ENCODE peak calls at places on chromosomes 7 and 10, in six cellular contexts. P, H, B, R, G and U are unnamed samples. For H3K27me3, the result is how much of the 10 kb centered on the place peaks cover.

GRCh38 chr7:106143711-106144347 is 31.7 kb upstream of the SYPL1 start:
- DNase-seq in H (no peak), G (peak), P (peak), B (no peak), R (no peak), U (no peak)

GRCh38 chr7:84914598-84914997 is 272.3 kb downstream of the SEMA3D start:
- DNase-seq in H (no peak), B (no peak), R (no peak), G (peak), P (no peak), U (no peak)

GRCh38 chr7:150562919-150563318 is 4.3 kb upstream of the GIMAP4 start:
- DNase-seq in G (no peak), R (no peak), B (no peak), H (no peak), P (no peak), U (no peak)

GRCh38 chr10:22999942-23000341 is 72.1 kb downstream of the ARMC3 start:
- DNase-seq in G (peak), P (no peak), B (no peak), R (no peak), H (no peak), U (no peak)

GRCh38 chr7:117993377-117994003 is 120.2 kb upstream of the CTTNBP2 start:
- DNase-seq in G (peak), H (no peak), B (no peak), P (peak), R (no peak), U (no peak)

GRCh38 chr7:920351-921070 is 34.0 kb downstream of the ADAP1 start:
- DNase-seq in H (peak), B (peak), P (no peak), R (no peak), G (no peak), U (no peak)

GRCh38 chr10:132806126-132807061 is 20.4 kb upstream of the NKX6-2 start:
- DNase-seq in R (no peak), B (peak), H (no peak), G (no peak), P (no peak), U (peak)

GRCh38 chr7:86846494-86847190 is 202.9 kb downstream of the GRM3 start:
- DNase-seq in P (no peak), G (no peak), H (no peak), B (no peak), R (peak), U (no peak)

GRCh38 chr7:130473877-130474276 is 18.0 kb upstream of the MEST start:
- DNase-seq in G (no peak), R (no peak), P (no peak), B (no peak), H (no peak), U (no peak)

GRCh38 chr10:130802301-130802700 is 509.2 kb downstream of the TCERG1L start:
- DNase-seq in G (no peak), P (peak), R (no peak), H (peak), B (no peak), U (no peak)

GRCh38 chr7:150931199-150931869 is 46.8 kb downstream of the KCNH2 start:
- DNase-seq in P (no peak), R (no peak), H (no peak), B (no peak), G (no peak), U (no peak)

GRCh38 chr10:43409385-43410109 is 561 bp upstream of the HNRNPF start:
- DNase-seq in H (peak), B (no peak), P (no peak), R (peak), G (no peak), U (peak)

GRCh38 chr10:48455392-48456151 is 149.1 kb downstream of the MAPK8 start:
- DNase-seq in R (no peak), B (peak), G (no peak), H (peak), P (peak), U (no peak)

GRCh38 chr10:62638062-62638477 is 166.4 kb upstream of the ADO start:
- DNase-seq in B (no peak), G (no peak), P (no peak), R (no peak), H (no peak), U (no peak)
- H3K27me3 ChIP-seq in B (under half), G (under half), P (under half), R (under half), H (under half), U (under half)

GRCh38 chr7:138979226-138979979 is 1.8 kb downstream of the KIAA1549 start:
- DNase-seq in R (no peak), B (no peak), H (no peak), P (no peak), G (no peak), U (no peak)

GRCh38 chr7:138980575-138981285 is 459 bp downstream of the KIAA1549 start:
- DNase-seq in G (no peak), H (no peak), R (no peak), P (no peak), B (no peak), U (no peak)

GRCh38 chr7:138981332-138982203 is at the start of gene KIAA1549:
- DNase-seq in H (peak), R (peak), G (peak), P (peak), B (peak), U (peak)

GRCh38 chr7:138979988-138980574 is 1.1 kb downstream of the KIAA1549 start:
- DNase-seq in H (no peak), G (peak), P (no peak), B (no peak), R (no peak), U (no peak)

DNA sequence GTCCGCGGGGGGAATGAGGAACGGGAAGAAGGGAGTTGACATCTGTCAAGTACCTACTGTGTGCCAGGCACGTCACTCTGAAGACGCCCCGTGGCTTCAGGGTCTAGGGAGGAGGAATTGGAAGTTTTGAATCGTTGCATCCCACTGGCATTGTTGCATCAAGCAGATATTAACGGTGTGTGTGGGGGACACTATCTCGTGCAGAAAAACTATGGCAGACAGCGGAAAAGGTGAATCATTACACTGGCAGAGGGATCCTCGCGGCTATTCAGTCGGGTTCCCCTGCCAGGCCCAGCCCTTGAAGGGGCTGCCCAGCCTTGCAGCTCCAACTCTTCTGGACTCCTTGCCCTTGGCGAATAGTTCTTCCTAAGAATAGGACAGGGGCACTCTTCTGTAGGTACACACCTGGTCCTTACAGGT is 1.0 kb upstream of the KIAA1549 start:
- DNase-seq in R (no peak), G (no peak), H (no peak), B (no peak), P (no peak), U (no peak)
- H3K27me3 ChIP-seq in R (under half), G (under half), H (under half), B (under half), P (under half), U (under half)

GRCh38 chr10:3068201-3068967 is 1.0 kb downstream of the PFKP start:
- DNase-seq in R (peak), B (peak), P (peak), G (peak), H (peak), U (peak)

GRCh38 chr10:3071405-3072198 is 4.3 kb downstream of the PFKP start:
- DNase-seq in B (no peak), H (no peak), P (no peak), R (no peak), G (no peak), U (no peak)

GRCh38 chr10:3068968-3069737 is 1.8 kb downstream of the PFKP start:
- DNase-seq in P (peak), G (peak), H (no peak), R (no peak), B (peak), U (no peak)

GRCh38 chr10:3067859-3068179 is 471 bp downstream of the PFKP start:
- DNase-seq in H (no peak), B (no peak), G (peak), R (no peak), P (peak), U (no peak)

DNA sequence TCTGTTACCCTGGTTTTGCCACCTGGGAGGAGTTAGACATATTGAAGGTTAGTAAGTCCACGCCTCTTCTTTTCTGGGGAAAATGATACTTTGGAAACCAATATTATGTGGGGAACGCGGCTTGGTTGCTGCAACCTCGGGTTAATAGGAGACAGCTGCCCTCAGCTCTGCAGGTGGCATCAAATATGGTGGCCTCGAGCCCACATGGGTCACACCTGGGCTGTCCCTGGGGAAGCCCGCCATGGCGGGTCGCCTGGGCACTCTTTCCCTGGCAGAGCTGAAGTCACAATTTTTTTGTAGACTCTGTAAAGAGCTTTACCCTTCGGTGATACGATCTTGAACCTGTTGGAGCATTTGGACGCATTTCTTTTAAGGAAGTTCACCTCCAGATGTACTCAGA is 2.5 kb downstream of the PFKP start:
- DNase-seq in G (no peak), B (no peak), H (no peak), P (no peak), R (no peak), U (no peak)
- H3K27me3 ChIP-seq in G (under half), B (under half), H (under half), P (under half), R (under half), U (under half)

DNA sequence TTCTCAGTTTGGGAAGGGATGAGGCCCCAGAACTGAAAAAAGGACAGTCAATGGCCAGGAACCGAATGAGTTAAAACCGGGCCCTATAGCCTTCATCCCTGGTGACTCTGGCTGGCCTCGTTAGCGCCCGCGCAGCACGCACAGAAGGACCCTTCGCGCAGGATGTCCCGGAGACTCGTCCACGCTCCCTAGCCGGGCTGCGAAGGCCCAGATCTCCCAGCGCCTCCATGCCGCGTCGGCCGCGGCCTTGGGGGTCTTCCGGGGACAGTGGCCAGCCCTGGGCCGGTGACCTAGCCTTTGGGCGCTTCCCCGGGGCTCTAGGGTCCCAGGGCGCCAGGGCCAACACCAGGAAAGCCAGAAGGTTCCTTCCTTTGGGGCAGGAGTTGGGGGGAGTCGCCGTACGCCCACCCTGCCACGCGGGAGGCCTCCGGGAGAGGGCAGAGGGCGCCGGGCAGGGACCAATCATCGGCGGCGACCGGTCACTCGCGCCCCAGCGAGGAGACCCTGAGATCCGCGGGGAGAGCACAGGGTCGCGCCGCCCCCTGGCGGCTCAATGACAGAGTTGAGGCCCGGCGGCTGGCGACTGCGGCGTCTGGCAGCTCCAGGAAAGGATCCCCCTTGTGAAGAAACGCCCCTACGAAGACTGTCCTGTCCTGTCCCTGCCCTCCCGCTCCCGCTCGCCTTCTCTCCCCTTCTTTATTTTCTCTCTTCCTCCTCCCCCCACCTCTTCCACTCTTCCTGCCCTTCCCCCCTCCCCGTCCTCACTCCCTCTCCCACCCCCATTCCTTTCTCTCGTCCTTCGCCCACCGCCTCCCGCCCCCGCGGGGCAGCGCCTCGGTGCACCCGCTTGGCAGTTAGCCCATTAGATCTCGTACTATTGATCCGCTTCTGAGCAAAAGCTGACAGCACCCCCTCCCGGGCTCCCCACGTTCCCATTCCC is 62.3 kb upstream of the LBX1 start:
- DNase-seq in B (peak), G (peak), R (no peak), H (no peak), P (peak), U (peak)
- H3K27me3 ChIP-seq in B (under half), G (half or more), R (under half), H (half or more), P (half or more), U (under half)

DNA sequence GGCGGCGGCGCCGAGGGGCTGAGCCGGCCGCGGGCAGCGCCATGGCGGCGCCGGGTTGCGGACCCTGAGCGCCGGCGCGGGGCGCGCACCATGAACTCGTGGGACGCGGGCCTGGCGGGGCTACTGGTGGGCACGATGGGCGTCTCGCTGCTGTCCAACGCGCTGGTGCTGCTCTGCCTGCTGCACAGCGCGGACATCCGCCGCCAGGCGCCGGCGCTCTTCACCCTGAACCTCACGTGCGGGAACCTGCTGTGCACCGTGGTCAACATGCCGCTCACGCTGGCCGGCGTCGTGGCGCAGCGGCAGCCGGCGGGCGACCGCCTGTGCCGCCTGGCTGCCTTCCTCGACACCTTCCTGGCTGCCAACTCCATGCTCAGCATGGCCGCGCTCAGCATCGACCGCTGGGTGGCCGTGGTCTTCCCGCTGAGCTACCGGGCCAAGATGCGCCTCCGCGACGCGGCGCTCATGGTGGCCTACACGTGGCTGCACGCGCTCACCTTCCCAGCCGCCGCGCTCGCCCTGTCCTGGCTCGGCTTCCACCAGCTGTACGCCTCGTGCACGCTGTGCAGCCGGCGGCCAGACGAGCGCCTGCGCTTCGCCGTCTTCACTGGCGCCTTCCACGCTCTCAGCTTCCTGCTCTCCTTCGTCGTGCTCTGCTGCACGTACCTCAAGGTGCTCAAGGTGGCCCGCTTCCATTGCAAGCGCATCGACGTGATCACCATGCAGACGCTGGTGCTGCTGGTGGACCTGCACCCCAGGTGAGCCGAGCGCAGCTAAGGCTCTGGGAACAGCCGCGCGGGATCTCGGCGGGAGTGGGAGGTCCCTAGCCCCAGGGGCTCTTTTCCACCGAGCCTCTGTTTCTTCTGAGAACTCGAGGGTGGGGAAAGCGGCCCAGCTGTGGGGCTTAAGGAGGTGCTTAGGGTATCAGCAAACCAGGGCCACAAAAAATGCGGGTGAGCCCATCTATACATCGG is at the start of gene GPR26:
- DNase-seq in H (no peak), B (no peak), G (peak), P (peak), R (no peak), U (no peak)
- H3K27me3 ChIP-seq in H (under half), B (under half), G (half or more), P (under half), R (under half), U (under half)